ENCODE peak calls at places on chromosome 9, in seven cellular contexts. Q is GM13976; D is IMR-90; H is stimulated activated CD4-positive, alpha-beta T cell treated with anti-CD3 and anti-CD28 coated beads, Interleukin-4, amount 100 ng/mL, for 48 hours; M is tibial nerve; T is sciatic nerve; O is esophagus squamous epithelium. Z is an unnamed sample.

GRCh38 chr9:98975838-98976237 is 32.1 kb downstream of the COL15A1 start:
- DNase-seq in O (no peak), Q (no peak), H (no peak), T (no peak), M (no peak), D (no peak), Z (no peak)

GRCh38 chr9:124212381-124213050 is 45.2 kb upstream of the NEK6 start:
- DNase-seq in T (peak; percentile 40), O (no peak), D (peak; percentile 73), M (no peak), Q (no peak), H (no peak), Z (peak; percentile 6)

GRCh38 chr9:90300901-90301688 is 341.5 kb downstream of the DIRAS2 start:
- DNase-seq in M (no peak), Q (no peak), H (no peak), T (no peak), D (peak; percentile 91), O (no peak), Z (peak; percentile 77)

GRCh38 chr9:127847833-127848755 is 6.4 kb downstream of the ENG start:
- DNase-seq in O (no peak), H (no peak), Q (no peak), M (no peak), T (no peak), D (no peak), Z (no peak)

GRCh38 chr9:123424131-123424530 is 68.1 kb downstream of the CRB2 start:
- DNase-seq in D (no peak), T (peak; percentile 15), M (no peak), H (no peak), Q (no peak), O (no peak), Z (no peak)

GRCh38 chr9:91179237-91180138 is 182.2 kb downstream of the AUH start:
- DNase-seq in Q (no peak), T (peak; percentile 40), M (no peak), O (no peak), H (no peak), D (peak; percentile 96), Z (no peak)

GRCh38 chr9:137558127-137558526 is 6.4 kb downstream of the MRPL41 start:
- DNase-seq in O (no peak), H (no peak), D (no peak), Q (no peak), M (no peak), T (no peak), Z (no peak)

GRCh38 chr9:13896047-13896446 is 417.9 kb downstream of the NFIB start:
- DNase-seq in D (no peak), Q (no peak), O (no peak), T (no peak), H (no peak), M (no peak), Z (no peak)

GRCh38 chr9:114004221-114004716 is 73.8 kb downstream of the AMBP start:
- DNase-seq in T (peak; percentile 76), H (no peak), M (peak; percentile 39), D (no peak), Q (no peak), O (no peak), Z (no peak)

GRCh38 chr9:99019523-99020331 is 76.0 kb downstream of the COL15A1 start:
- DNase-seq in T (no peak), O (no peak), Q (no peak), D (peak; percentile 99), H (no peak), M (no peak), Z (peak; percentile 50)

GRCh38 chr9:20848490-20848889 is 164.4 kb downstream of the FOCAD start:
- DNase-seq in H (no peak), O (no peak), D (peak; percentile 41), T (no peak), Q (no peak), M (no peak), Z (no peak)

GRCh38 chr9:124032247-124032646 is 20.7 kb downstream of the LHX2 start:
- DNase-seq in M (no peak), T (no peak), O (no peak), H (no peak), Q (peak; percentile 24), D (no peak), Z (no peak)

GRCh38 chr9:137454506-137455360 is 4.4 kb downstream of the NSMF start:
- DNase-seq in T (peak; percentile 78), D (no peak), O (no peak), Q (no peak), M (no peak), H (no peak), Z (no peak)

GRCh38 chr9:23342296-23342695 is 483.7 kb downstream of the ELAVL2 start:
- DNase-seq in D (no peak), T (no peak), O (no peak), Q (no peak), M (no peak), H (no peak), Z (no peak)

GRCh38 chr9:3241290-3241689 is 284.5 kb downstream of the RFX3 start:
- DNase-seq in T (no peak), Q (no peak), H (no peak), O (no peak), M (no peak), D (no peak), Z (no peak)

GRCh38 chr9:125460346-125460745 is 198.7 kb downstream of the GAPVD1 start:
- DNase-seq in D (peak; percentile 79), O (no peak), Q (no peak), M (no peak), T (no peak), H (no peak), Z (no peak)

GRCh38 chr9:127049044-127049443 is 73.4 kb downstream of the ANGPTL2 start:
- DNase-seq in O (no peak), D (peak; percentile 97), Q (no peak), M (peak; percentile 48), T (no peak), H (peak; percentile 13), Z (peak; percentile 22)

GRCh38 chr9:124733964-124734740 is 37.0 kb downstream of the NR6A1 start:
- DNase-seq in Q (no peak), D (no peak), M (no peak), O (no peak), H (no peak), T (no peak), Z (no peak)

GRCh38 chr9:36332006-36332405 is 68.1 kb downstream of the RNF38 start:
- DNase-seq in Q (no peak), D (peak; percentile 10), H (no peak), T (no peak), O (no peak), M (no peak), Z (no peak)

GRCh38 chr9:32589083-32589713 is 16.2 kb upstream of the NDUFB6 start:
- DNase-seq in T (no peak), H (no peak), M (no peak), O (no peak), Q (peak; percentile 49), D (peak; percentile 57), Z (no peak)

GRCh38 chr9:35350827-35351549 is 138.9 kb upstream of the RUSC2 start:
- DNase-seq in M (no peak), T (no peak), D (peak; percentile 93), Q (no peak), H (no peak), O (no peak), Z (no peak)

GRCh38 chr9:37215456-37216229 is 95.3 kb downstream of the ZCCHC7 start:
- DNase-seq in T (no peak), D (peak; percentile 55), M (no peak), O (no peak), H (no peak), Q (no peak), Z (no peak)

GRCh38 chr9:137189297-137190295 is 1.1 kb downstream of the SSNA1 start:
- DNase-seq in D (no peak), H (no peak), M (no peak), Q (no peak), T (no peak), O (no peak), Z (no peak)

GRCh38 chr9:114283551-114284111 is 39.3 kb upstream of the ORM1 start:
- DNase-seq in O (no peak), M (no peak), T (peak; percentile 36), H (no peak), Q (no peak), D (no peak), Z (no peak)

GRCh38 chr9:113477058-113477457 is 13.5 kb downstream of the RGS3 start:
- DNase-seq in Q (no peak), M (no peak), H (no peak), T (no peak), O (no peak), D (no peak), Z (no peak)

GRCh38 chr9:89342213-89342612 is 23.9 kb downstream of the SECISBP2 start:
- DNase-seq in O (no peak), H (no peak), D (no peak), M (no peak), T (no peak), Q (no peak), Z (no peak)

GRCh38 chr9:131611586-131611985 is 66.3 kb downstream of the PRRT1B start:
- DNase-seq in T (no peak), D (no peak), H (no peak), Q (no peak), O (no peak), M (no peak), Z (no peak)

Z was measured in T1000.